ENCODE peak calls at places on chromosome 13, in four cellular contexts. One of them, this sample, is unnamed.

GRCh38 chr13:33735276-33735675 is 82.7 kb upstream of the RFC3 start:
- DNase-seq in K562: no peak
- DNase-seq in GM12878: no peak
- DNase-seq in HepG2: no peak
- DNase-seq in this sample: no peak

GRCh38 chr13:88958821-88959220 is 1287.7 kb downstream of the SLITRK5 start:
- DNase-seq in K562: no peak
- DNase-seq in GM12878: no peak
- DNase-seq in HepG2: no peak
- DNase-seq in this sample: no peak

GRCh38 chr13:35771898-35772297 is 295.4 kb upstream of the MAB21L1 start:
- DNase-seq in K562: no peak
- DNase-seq in GM12878: no peak
- DNase-seq in HepG2: no peak
- DNase-seq in this sample: no peak

GRCh38 chr13:48624016-48624415 is 29.7 kb upstream of the CYSLTR2 start:
- DNase-seq in K562: no peak
- DNase-seq in GM12878: no peak
- DNase-seq in HepG2: no peak
- DNase-seq in this sample: no peak

GRCh38 chr13:23969672-23970071 is 72.4 kb upstream of the C1QTNF9B start:
- DNase-seq in K562: no peak
- DNase-seq in GM12878: no peak
- DNase-seq in HepG2: peak
- DNase-seq in this sample: no peak

GRCh38 chr13:28077231-28077630 is 23.1 kb downstream of the FLT3 start:
- DNase-seq in K562: no peak
- DNase-seq in GM12878: no peak
- DNase-seq in HepG2: no peak
- DNase-seq in this sample: no peak

GRCh38 chr13:80888421-80888820 is 547.5 kb upstream of the SPRY2 start:
- DNase-seq in K562: no peak
- DNase-seq in GM12878: no peak
- DNase-seq in HepG2: no peak
- DNase-seq in this sample: no peak

GRCh38 chr13:51825165-51825592 is 19.8 kb downstream of the TMEM272 start:
- DNase-seq in K562: no peak
- DNase-seq in GM12878: no peak
- DNase-seq in HepG2: no peak
- DNase-seq in this sample: no peak

GRCh38 chr13:87094646-87095045 is 576.5 kb upstream of the SLITRK5 start:
- DNase-seq in K562: peak
- DNase-seq in GM12878: no peak
- DNase-seq in HepG2: no peak
- DNase-seq in this sample: peak

GRCh38 chr13:101307181-101307701 is 109.1 kb downstream of the NALCN start:
- DNase-seq in K562: no peak
- DNase-seq in GM12878: no peak
- DNase-seq in HepG2: no peak
- DNase-seq in this sample: no peak

GRCh38 chr13:28707629-28708427 is 10.9 kb downstream of the SLC46A3 start:
- DNase-seq in K562: peak
- DNase-seq in GM12878: peak
- DNase-seq in HepG2: no peak
- DNase-seq in this sample: no peak

GRCh38 chr13:50467156-50467814 is 376.2 kb downstream of the DLEU7 start:
- DNase-seq in K562: no peak
- DNase-seq in GM12878: no peak
- DNase-seq in HepG2: no peak
- DNase-seq in this sample: no peak

GRCh38 chr13:41561179-41561578 is 103.8 kb downstream of the RGCC start:
- DNase-seq in K562: no peak
- DNase-seq in GM12878: no peak
- DNase-seq in HepG2: no peak
- DNase-seq in this sample: no peak

GRCh38 chr13:27170221-27170520 is 1.4 kb downstream of the USP12 start:
- DNase-seq in K562: no peak
- DNase-seq in GM12878: no peak
- DNase-seq in HepG2: no peak
- DNase-seq in this sample: no peak

GRCh38 chr13:60163525-60164471 is at the start of gene DIAPH3:
- DNase-seq in K562: peak
- DNase-seq in GM12878: peak
- DNase-seq in HepG2: peak
- DNase-seq in this sample: peak

GRCh38 chr13:55615080-55615479 is 1525.6 kb upstream of the PRR20A start:
- DNase-seq in K562: no peak
- DNase-seq in GM12878: no peak
- DNase-seq in HepG2: no peak
- DNase-seq in this sample: no peak

GRCh38 chr13:95485045-95485517 is 67.4 kb upstream of the CLDN10 start:
- DNase-seq in K562: peak
- DNase-seq in GM12878: no peak
- DNase-seq in HepG2: peak
- DNase-seq in this sample: no peak

GRCh38 chr13:106533101-106533939 is 2.1 kb downstream of the EFNB2 start:
- DNase-seq in K562: no peak
- DNase-seq in GM12878: no peak
- DNase-seq in HepG2: peak
- DNase-seq in this sample: no peak

GRCh38 chr13:23731709-23732108 is 157.5 kb downstream of the MIPEP start:
- DNase-seq in K562: no peak
- DNase-seq in GM12878: no peak
- DNase-seq in HepG2: no peak
- DNase-seq in this sample: no peak

GRCh38 chr13:93963266-93964131 is 516.0 kb downstream of the DCT start:
- DNase-seq in K562: no peak
- DNase-seq in GM12878: no peak
- DNase-seq in HepG2: peak
- DNase-seq in this sample: no peak

GRCh38 chr13:97600438-97601080 is 166.6 kb downstream of the RAP2A start:
- DNase-seq in K562: no peak
- DNase-seq in GM12878: no peak
- DNase-seq in HepG2: peak
- DNase-seq in this sample: no peak

GRCh38 chr13:93260591-93260990 is 34.0 kb downstream of the GPC6 start:
- DNase-seq in K562: no peak
- DNase-seq in GM12878: no peak
- DNase-seq in HepG2: no peak
- DNase-seq in this sample: no peak

GRCh38 chr13:48393698-48394085 is 19.2 kb downstream of the LPAR6 start:
- DNase-seq in K562: no peak
- DNase-seq in GM12878: no peak
- DNase-seq in HepG2: no peak
- DNase-seq in this sample: no peak

GRCh38 chr13:114282143-114282685 is 813 bp downstream of the UPF3A start:
- DNase-seq in K562: peak
- DNase-seq in GM12878: peak
- DNase-seq in HepG2: peak
- DNase-seq in this sample: peak

GRCh38 chr13:36432106-36432544 is at the start of gene CCNA1:
- DNase-seq in K562: peak
- DNase-seq in GM12878: no peak
- DNase-seq in HepG2: no peak
- DNase-seq in this sample: peak

GRCh38 chr13:51006067-51006800 is 96.6 kb downstream of the RNASEH2B start:
- DNase-seq in K562: no peak
- DNase-seq in GM12878: no peak
- DNase-seq in HepG2: peak
- DNase-seq in this sample: no peak

GRCh38 chr13:49632156-49632555 is 3.8 kb downstream of the ARL11 start:
- DNase-seq in K562: no peak
- DNase-seq in GM12878: no peak
- DNase-seq in HepG2: no peak
- DNase-seq in this sample: no peak

GRCh38 chr13:95403349-95404140 is 102.3 kb upstream of the ABCC4 start:
- DNase-seq in K562: no peak
- DNase-seq in GM12878: no peak
- DNase-seq in HepG2: no peak
- DNase-seq in this sample: no peak

GRCh38 chr13:40982772-40983171 is 36.3 kb downstream of the ELF1 start:
- DNase-seq in K562: peak
- DNase-seq in GM12878: peak
- DNase-seq in HepG2: no peak
- DNase-seq in this sample: peak

DNA sequence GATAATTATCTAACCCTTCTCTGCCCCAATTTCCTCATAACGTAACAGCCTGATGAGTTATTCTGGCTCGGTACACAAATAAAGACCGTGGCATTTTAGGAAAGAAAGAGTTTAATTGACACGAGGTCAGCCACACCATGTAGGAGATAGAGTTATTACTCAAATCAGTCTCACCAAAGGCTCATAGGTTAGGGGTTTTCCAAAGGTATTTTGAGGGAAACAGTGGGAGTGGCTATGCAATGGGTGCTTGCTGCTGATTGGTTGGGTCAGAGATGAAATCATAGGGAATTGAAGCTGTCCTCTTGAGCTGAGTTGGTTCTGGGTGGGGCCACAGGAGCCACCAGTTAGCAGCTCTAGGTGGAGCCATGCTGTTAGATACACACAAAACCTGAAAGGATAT is 137.5 kb downstream of the FREM2 start:
- DNase-seq in K562: peak
- DNase-seq in GM12878: peak
- DNase-seq in HepG2: no peak
- DNase-seq in this sample: no peak
- TF ChIP-seq FOXK2 in K562: no peak
- TF ChIP-seq FOXK2 in GM12878: no peak
- TF ChIP-seq FOXK2 in HepG2: no peak
- TF ChIP-seq FOXK2 in this sample: no peak

GRCh38 chr13:38325426-38325825 is 24.2 kb upstream of the UFM1 start:
- DNase-seq in K562: no peak
- DNase-seq in GM12878: no peak
- DNase-seq in HepG2: no peak
- DNase-seq in this sample: no peak

DNA sequence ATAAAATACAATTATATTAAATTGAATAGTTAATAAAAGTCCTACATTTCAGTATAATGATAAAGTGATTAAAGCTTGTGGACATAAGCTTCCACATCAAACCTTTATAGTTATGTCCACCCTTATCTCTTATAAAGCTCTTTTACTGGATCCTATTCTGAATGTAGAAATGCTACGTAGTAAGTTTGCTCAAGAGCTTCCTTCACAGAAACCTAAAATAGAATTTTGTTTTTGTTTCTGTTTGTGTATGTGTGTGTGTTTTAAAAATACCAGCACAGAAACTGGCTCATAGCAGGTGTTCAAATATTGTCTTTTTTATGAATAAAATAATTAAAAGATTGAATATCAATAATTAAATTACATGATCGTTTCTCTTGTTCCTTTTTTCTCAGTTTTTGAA is 21.0 kb upstream of the UFM1 start:
- DNase-seq in K562: no peak
- DNase-seq in GM12878: no peak
- DNase-seq in HepG2: no peak
- DNase-seq in this sample: no peak
- TF ChIP-seq FOXK2 in K562: no peak
- TF ChIP-seq FOXK2 in GM12878: no peak
- TF ChIP-seq FOXK2 in HepG2: no peak
- TF ChIP-seq FOXK2 in this sample: no peak

GRCh38 chr13:99281811-99282263 is 23.7 kb upstream of the GPR18 start:
- DNase-seq in K562: no peak
- DNase-seq in GM12878: no peak
- DNase-seq in HepG2: no peak
- DNase-seq in this sample: no peak
- TF ChIP-seq FOXK2 in K562: no peak
- TF ChIP-seq FOXK2 in GM12878: no peak
- TF ChIP-seq FOXK2 in HepG2: no peak
- TF ChIP-seq FOXK2 in this sample: no peak

GRCh38 chr13:66506979-66507378 is 723.2 kb downstream of the PCDH9 start:
- DNase-seq in K562: no peak
- DNase-seq in GM12878: no peak
- DNase-seq in HepG2: no peak
- DNase-seq in this sample: no peak
- TF ChIP-seq FOXK2 in K562: no peak
- TF ChIP-seq FOXK2 in GM12878: no peak
- TF ChIP-seq FOXK2 in HepG2: no peak
- TF ChIP-seq FOXK2 in this sample: no peak

GRCh38 chr13:25890671-25891212 is 161.1 kb downstream of the SHISA2 start:
- DNase-seq in K562: no peak
- DNase-seq in GM12878: no peak
- DNase-seq in HepG2: no peak
- DNase-seq in this sample: no peak

GRCh38 chr13:25882732-25883357 is 169.0 kb downstream of the SHISA2 start:
- DNase-seq in K562: no peak
- DNase-seq in GM12878: no peak
- DNase-seq in HepG2: no peak
- DNase-seq in this sample: no peak

GRCh38 chr13:25885418-25885817 is 166.4 kb downstream of the SHISA2 start:
- DNase-seq in K562: no peak
- DNase-seq in GM12878: no peak
- DNase-seq in HepG2: no peak
- DNase-seq in this sample: no peak

GRCh38 chr13:25887962-25888655 is 163.7 kb downstream of the SHISA2 start:
- DNase-seq in K562: no peak
- DNase-seq in GM12878: no peak
- DNase-seq in HepG2: no peak
- DNase-seq in this sample: no peak

GRCh38 chr13:25886438-25887214 is 165.2 kb downstream of the SHISA2 start:
- DNase-seq in K562: no peak
- DNase-seq in GM12878: no peak
- DNase-seq in HepG2: no peak
- DNase-seq in this sample: no peak
- TF ChIP-seq FOXK2 in K562: no peak
- TF ChIP-seq FOXK2 in GM12878: no peak
- TF ChIP-seq FOXK2 in HepG2: no peak
- TF ChIP-seq FOXK2 in this sample: no peak

DNA sequence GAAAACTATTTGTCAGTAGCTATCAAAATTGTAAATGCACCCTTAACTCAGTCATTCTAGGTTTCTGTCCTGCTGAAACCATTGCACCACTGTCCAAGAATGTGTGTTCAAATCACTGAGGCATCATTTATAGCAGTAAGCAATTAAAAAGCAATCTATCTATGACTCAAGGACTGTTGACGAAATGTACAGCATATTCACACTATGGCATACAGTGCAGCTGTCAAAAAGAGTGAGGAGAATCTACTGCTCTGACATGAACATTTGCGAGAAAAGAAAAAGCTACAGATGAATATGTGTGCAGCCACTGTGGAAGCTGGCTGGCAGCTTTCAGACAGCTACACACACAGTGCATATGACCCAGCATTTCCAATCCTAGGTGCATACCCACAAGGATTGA is 71.2 kb downstream of the ING1 start:
- DNase-seq in K562: no peak
- DNase-seq in GM12878: no peak
- DNase-seq in HepG2: no peak
- DNase-seq in this sample: no peak
- TF ChIP-seq FOXK2 in K562: no peak
- TF ChIP-seq FOXK2 in GM12878: no peak
- TF ChIP-seq FOXK2 in HepG2: no peak
- TF ChIP-seq FOXK2 in this sample: no peak